ENCODE peak calls at places on chromosomes 1 and 21, in five cellular contexts. G is suprapubic skin, Y is K562, H is breast epithelium, U is sigmoid colon. R is an unnamed sample.

GRCh38 chr1:208276757-208277435 is 32.7 kb upstream of the PLXNA2 start:
- DNase-seq in G (no peak), Y (no peak), H (no peak), U (no peak), R (no peak)

GRCh38 chr1:21337931-21338567 is 47.8 kb upstream of the ECE1 start:
- DNase-seq in G (peak; percentile 97), Y (no peak), H (peak; percentile 74), U (peak; percentile 98), R (peak; percentile 86)

GRCh38 chr1:76229279-76229977 is 154.9 kb downstream of the ST6GALNAC3 start:
- DNase-seq in Y (no peak), G (no peak), U (no peak), H (no peak), R (no peak)

GRCh38 chr1:78339490-78339889 is 151.3 kb upstream of the PTGFR start:
- DNase-seq in G (no peak), U (no peak), H (no peak), Y (no peak), R (no peak)

GRCh38 chr1:193185861-193186714 is at the start of gene B3GALT2:
- DNase-seq in Y (no peak), G (no peak), H (no peak), U (peak; percentile 63), R (peak; percentile 7)

GRCh38 chr1:235946570-235946981 is 79.9 kb upstream of the LYST start:
- DNase-seq in U (no peak), H (no peak), Y (no peak), G (no peak), R (no peak)

GRCh38 chr1:151639466-151639865 is 27.6 kb downstream of the SNX27 start:
- DNase-seq in Y (no peak), U (no peak), G (no peak), H (no peak), R (no peak)

GRCh38 chr1:28507646-28508434 is 2.0 kb downstream of the RCC1 start:
- DNase-seq in U (no peak), G (no peak), H (no peak), Y (no peak), R (no peak)

GRCh38 chr1:119347858-119348257 is 20.7 kb upstream of the HAO2 start:
- DNase-seq in H (no peak), G (no peak), Y (no peak), U (no peak), R (no peak)

GRCh38 chr1:44094047-44094446 is 24.6 kb upstream of the KLF17 start:
- DNase-seq in U (no peak), Y (no peak), G (no peak), H (no peak), R (no peak)

GRCh38 chr1:70910013-70910412 is 137.6 kb downstream of the PTGER3 start:
- DNase-seq in H (no peak), Y (no peak), U (no peak), G (no peak), R (no peak)

GRCh38 chr1:164886101-164886500 is 327.1 kb downstream of the PBX1 start:
- DNase-seq in G (no peak), Y (no peak), U (no peak), H (no peak), R (no peak)

GRCh38 chr21:42837421-42838211 is 41.7 kb downstream of the WDR4 start:
- DNase-seq in U (no peak), Y (peak; percentile 46), H (peak; percentile 42), G (peak; percentile 59), R (no peak)

GRCh38 chr1:208977861-208978260 is 605.7 kb upstream of the CAMK1G start:
- DNase-seq in H (no peak), Y (no peak), U (no peak), G (no peak), R (no peak)

GRCh38 chr1:19043579-19044443 is 87.3 kb upstream of the IFFO2 start:
- DNase-seq in U (peak; percentile 40), H (peak; percentile 25), G (peak; percentile 44), Y (no peak), R (no peak)

GRCh38 chr1:72282271-72282656 is at the start of gene NEGR1:
- DNase-seq in G (peak; percentile 74), Y (no peak), H (peak; percentile 54), U (peak; percentile 87), R (peak; percentile 12)

GRCh38 chr1:172352435-172352834 is 68.0 kb upstream of the C1orf105 start:
- DNase-seq in U (no peak), H (no peak), G (no peak), Y (no peak), R (no peak)

GRCh38 chr21:14675774-14676530 is 129.8 kb upstream of the SAMSN1 start:
- DNase-seq in U (no peak), H (no peak), Y (no peak), G (no peak), R (no peak)

GRCh38 chr1:33370286-33370685 is 49.4 kb upstream of the A3GALT2 start:
- DNase-seq in Y (no peak), H (no peak), U (no peak), G (no peak), R (no peak)

GRCh38 chr1:43238104-43238503 is 31.7 kb upstream of the TMEM125 start:
- DNase-seq in G (no peak), U (no peak), H (peak; percentile 48), Y (peak; percentile 74), R (peak; percentile 52)

GRCh38 chr1:204075116-204075636 is 2.3 kb downstream of the SOX13 start:
- DNase-seq in U (no peak), H (no peak), Y (no peak), G (no peak), R (no peak)
- H3K4me1 ChIP-seq in U (peaks cover 54% of the 10 kb centered on the region), H (peaks cover 6% of the 10 kb centered on the region), Y (peaks cover 23% of the 10 kb centered on the region), G (peaks cover 68% of the 10 kb centered on the region), R (peaks cover 39% of the 10 kb centered on the region)

DNA sequence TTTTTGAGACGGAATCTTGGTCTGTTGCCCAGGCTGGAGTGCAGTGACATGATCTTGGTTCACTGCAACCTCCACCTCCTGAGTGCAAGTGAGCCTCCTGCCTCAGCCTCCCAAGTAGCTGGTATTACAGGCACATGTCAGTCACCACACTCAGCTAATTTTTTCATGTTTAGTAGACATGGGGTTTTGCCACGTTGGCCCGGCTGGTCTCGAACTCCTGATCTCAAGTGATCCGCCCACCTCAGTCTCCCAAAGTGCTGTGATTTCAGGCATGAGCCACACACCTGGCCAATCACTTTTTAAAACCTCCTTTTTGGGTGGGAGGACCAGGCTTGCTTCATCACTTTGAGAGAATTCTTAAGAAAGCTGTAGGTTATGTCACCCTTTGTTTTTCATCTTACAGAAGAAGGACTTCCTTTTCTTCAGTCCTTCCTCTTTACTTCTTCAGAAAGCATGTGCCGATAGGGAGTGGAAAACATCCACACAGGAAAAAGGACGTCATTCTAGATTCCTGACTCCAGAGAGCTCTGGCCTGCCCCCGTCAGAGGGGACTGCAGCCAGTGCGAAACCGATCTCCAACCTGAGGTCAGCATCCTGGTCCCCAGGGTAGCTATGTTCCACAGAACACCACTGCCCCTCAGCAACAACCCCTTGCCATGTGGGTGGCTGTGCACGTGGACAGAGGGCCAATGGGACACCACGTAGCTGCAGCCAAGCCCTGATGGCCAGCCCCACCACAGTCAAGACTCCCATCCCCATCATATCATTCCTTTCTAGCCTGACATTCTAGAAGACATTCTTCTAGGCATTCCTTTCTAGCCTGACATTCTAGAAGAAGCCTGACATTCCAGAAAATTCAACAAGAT is 21.9 kb downstream of the NCF2 start:
- DNase-seq in U (peak; percentile 74), G (no peak), Y (no peak), H (no peak), R (no peak)
- TF ChIP-seq POLR2AphosphoS5 in U (no peak), G (no peak), Y (no peak), H (no peak), R (no peak)

DNA sequence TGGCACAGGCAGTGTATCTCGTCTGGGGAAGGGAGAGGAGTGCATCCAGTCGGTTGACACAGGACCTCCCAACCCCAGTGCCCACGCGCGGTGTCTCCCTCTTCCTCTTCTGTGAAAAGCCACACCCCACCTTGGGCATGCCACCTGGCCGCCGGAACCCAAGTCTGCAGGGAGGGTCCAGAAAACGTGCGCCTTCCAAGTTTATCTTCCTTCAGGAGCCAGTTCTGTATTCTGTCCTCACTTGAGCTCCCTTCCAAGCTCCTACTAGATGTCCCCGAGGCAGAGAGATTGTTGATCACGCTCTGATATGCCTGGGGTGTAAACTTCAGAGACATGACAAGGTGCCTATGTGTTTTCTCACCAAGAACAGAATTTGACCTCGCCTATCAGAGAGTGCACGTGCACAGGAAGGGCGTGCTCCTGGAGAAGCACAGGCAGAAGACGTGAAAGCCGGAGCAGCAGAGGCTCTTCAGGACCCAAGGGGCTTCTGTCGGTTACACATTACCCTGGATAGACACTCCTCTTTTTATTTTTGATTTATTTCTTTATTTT is 9.6 kb upstream of the SLC2A5 start:
- DNase-seq in Y (no peak), H (no peak), G (no peak), U (no peak), R (no peak)
- H3K4me1 ChIP-seq in Y (no peaks in the 10 kb centered on the region), H (no peaks in the 10 kb centered on the region), G (peaks cover 12% of the 10 kb centered on the region), U (peaks cover 15% of the 10 kb centered on the region), R (peaks cover 3% of the 10 kb centered on the region)

GRCh38 chr21:28334407-28334806 is 658.3 kb downstream of the LTN1 start:
- DNase-seq in H (no peak), U (no peak), G (no peak), Y (no peak), R (no peak)
- TF ChIP-seq POLR2AphosphoS5 in H (no peak), U (no peak), G (no peak), Y (no peak), R (no peak)

R was measured in prostate gland.